ENCODE peak calls at places on chromosomes 6 and 20, in nine cellular contexts. R, E, A, Y, K, V, X, B and O are unnamed samples.
A peak's percentile ranks its signal among the peaks of the same experiment; 100 is the strongest.

GRCh38 chr6:129605962-129606361 is 104.0 kb downstream of the ARHGAP18 start:
- DNase-seq in R (no peak), E (no peak), A (peak; percentile 39), Y (no peak), K (no peak), V (no peak), X (no peak), B (no peak), O (no peak)

GRCh38 chr6:152471459-152472070 is 165.6 kb downstream of the SYNE1 start:
- DNase-seq in R (no peak), E (no peak), A (no peak), Y (no peak), K (peak; percentile 49), V (peak; percentile 10), X (no peak), B (no peak), O (no peak)

GRCh38 chr6:67916389-67916788 is 718.7 kb upstream of the ADGRB3 start:
- DNase-seq in R (no peak), E (no peak), A (no peak), Y (no peak), K (no peak), V (no peak), X (no peak), B (no peak), O (no peak)

GRCh38 chr6:125945378-125946141 is 11.0 kb upstream of the HINT3 start:
- DNase-seq in R (no peak), E (no peak), A (no peak), Y (no peak), K (peak; percentile 82), V (no peak), X (no peak), B (peak; percentile 59), O (no peak)

GRCh38 chr6:166554316-166554715 is 32.2 kb downstream of the RAMACL start:
- DNase-seq in R (no peak), E (no peak), A (no peak), Y (no peak), K (peak; percentile 59), V (no peak), X (no peak), B (no peak), O (no peak)

GRCh38 chr6:27791182-27791939 is 120.8 kb downstream of the OR2B2 start:
- DNase-seq in R (no peak), E (peak; percentile 79), A (peak; percentile 20), Y (no peak), K (peak; percentile 87), V (peak; percentile 49), X (no peak), B (peak; percentile 88), O (peak; percentile 75)

GRCh38 chr6:1099257-1099656 is 212.6 kb upstream of the FOXQ1 start:
- DNase-seq in R (no peak), E (no peak), A (no peak), Y (no peak), K (no peak), V (no peak), X (no peak), B (no peak), O (no peak)

GRCh38 chr6:37048851-37049734 is 43.6 kb downstream of the FGD2 start:
- DNase-seq in R (no peak), E (no peak), A (peak; percentile 84), Y (peak; percentile 56), K (peak; percentile 95), V (peak; percentile 54), X (no peak), B (peak; percentile 39), O (peak; percentile 65)

GRCh38 chr20:36728986-36729385 is 16.9 kb downstream of the NDRG3 start:
- DNase-seq in R (no peak), E (no peak), A (peak; percentile 77), Y (no peak), K (peak; percentile 56), V (no peak), X (no peak), B (no peak), O (no peak)

GRCh38 chr6:49325901-49326300 is 137.2 kb downstream of the MMUT start:
- DNase-seq in R (no peak), E (no peak), A (no peak), Y (no peak), K (no peak), V (no peak), X (no peak), B (no peak), O (no peak)

GRCh38 chr20:36591854-36592641 is 13.5 kb upstream of the RAB5IF start:
- DNase-seq in R (no peak), E (no peak), A (peak; percentile 86), Y (no peak), K (peak; percentile 51), V (peak; percentile 50), X (no peak), B (no peak), O (no peak)

GRCh38 chr6:156630613-156631302 is 146.4 kb upstream of the ARID1B start:
- DNase-seq in R (no peak), E (no peak), A (no peak), Y (no peak), K (no peak), V (no peak), X (no peak), B (no peak), O (no peak)

GRCh38 chr6:16404456-16404855 is 166.1 kb downstream of the GMPR start:
- DNase-seq in R (no peak), E (no peak), A (no peak), Y (no peak), K (no peak), V (no peak), X (no peak), B (no peak), O (no peak)

GRCh38 chr20:47204008-47204745 is 152.3 kb downstream of the ZMYND8 start:
- DNase-seq in R (no peak), E (no peak), A (no peak), Y (no peak), K (peak; percentile 87), V (peak; percentile 45), X (no peak), B (no peak), O (no peak)

GRCh38 chr6:99604161-99605073 is 2.2 kb upstream of the PRDM13 start:
- DNase-seq in R (no peak), E (no peak), A (no peak), Y (no peak), K (no peak), V (no peak), X (no peak), B (no peak), O (no peak)

GRCh38 chr6:4133941-4134838 is 1.2 kb downstream of the ECI2 start:
- DNase-seq in R (no peak), E (no peak), A (peak; percentile 65), Y (no peak), K (no peak), V (no peak), X (no peak), B (peak; percentile 44), O (no peak)

GRCh38 chr6:153131037-153131981 is at the start of gene RGS17:
- DNase-seq in R (no peak), E (peak; percentile 85), A (peak; percentile 54), Y (no peak), K (peak; percentile 73), V (peak; percentile 92), X (no peak), B (peak; percentile 57), O (peak; percentile 61)

GRCh38 chr6:163355471-163355991 is 59.0 kb upstream of the QKI start:
- DNase-seq in R (no peak), E (no peak), A (no peak), Y (no peak), K (peak; percentile 67), V (peak; percentile 84), X (no peak), B (peak; percentile 93), O (no peak)

GRCh38 chr6:145327497-145328055 is 407.7 kb downstream of the EPM2A start:
- DNase-seq in R (no peak), E (no peak), A (no peak), Y (no peak), K (no peak), V (peak; percentile 12), X (no peak), B (no peak), O (no peak)